ENCODE peak calls at places on chromosomes 7 and 10, in six cellular contexts. G is OCI-LY7, V is H9, E is GM23248, C is IMR-90, J is fibroblast of lung. D is an unnamed sample.

GRCh38 chr10:111598433-111599059 is 521.7 kb downstream of the ADRA2A start:
- DNase-seq in G (peak; percentile 55), V (peak; percentile 75), E (peak; percentile 79), C (peak; percentile 31), J (peak; percentile 41), D (peak; percentile 29)

GRCh38 chr10:22379059-22379458 is 33.8 kb downstream of the SPAG6 start:
- DNase-seq in G (peak; percentile 53), V (no peak), E (no peak), C (no peak), J (no peak), D (no peak)

GRCh38 chr7:122038904-122039303 is 105.1 kb downstream of the AASS start:
- DNase-seq in G (no peak), V (no peak), E (peak; percentile 1), C (peak; percentile 4), J (peak; percentile 64), D (peak; percentile 14)

GRCh38 chr10:1672001-1672781 is 65.1 kb downstream of the ADARB2 start:
- DNase-seq in G (no peak), V (no peak), E (no peak), C (no peak), J (no peak), D (no peak)

GRCh38 chr10:122176232-122176865 is 94.7 kb upstream of the BTBD16 start:
- DNase-seq in G (no peak), V (no peak), E (peak; percentile 43), C (peak; percentile 59), J (peak; percentile 53), D (no peak)

GRCh38 chr7:98511175-98511574 is 105.9 kb upstream of the NPTX2 start:
- DNase-seq in G (no peak), V (no peak), E (no peak), C (no peak), J (no peak), D (no peak)

GRCh38 chr7:33649476-33650441 is 255.6 kb upstream of the BMPER start:
- DNase-seq in G (no peak), V (no peak), E (peak; percentile 55), C (peak; percentile 68), J (no peak), D (no peak)

GRCh38 chr7:34296663-34297062 is 361.4 kb upstream of the NPSR1 start:
- DNase-seq in G (no peak), V (no peak), E (peak; percentile 81), C (peak; percentile 44), J (peak; percentile 82), D (no peak)

GRCh38 chr10:1047937-1048336 is 982 bp downstream of the IDI1 start:
- DNase-seq in G (peak; percentile 40), V (no peak), E (peak; percentile 51), C (no peak), J (no peak), D (no peak)

GRCh38 chr7:37945336-37945735 is 24.9 kb downstream of the EPDR1 start:
- DNase-seq in G (no peak), V (no peak), E (no peak), C (no peak), J (peak; percentile 84), D (no peak)

GRCh38 chr10:122236690-122237306 is 34.3 kb upstream of the BTBD16 start:
- DNase-seq in G (no peak), V (no peak), E (no peak), C (no peak), J (no peak), D (peak; percentile 73)

GRCh38 chr10:122190553-122190952 is 80.5 kb upstream of the BTBD16 start:
- DNase-seq in G (no peak), V (no peak), E (peak; percentile 17), C (no peak), J (no peak), D (peak; percentile 24)

GRCh38 chr7:64494912-64495461 is 67.9 kb downstream of the ZNF680 start:
- DNase-seq in G (no peak), V (no peak), E (peak; percentile 56), C (no peak), J (no peak), D (no peak)

GRCh38 chr7:51138121-51139085 is 178.2 kb downstream of the COBL start:
- DNase-seq in G (no peak), V (no peak), E (no peak), C (no peak), J (peak; percentile 8), D (no peak)

GRCh38 chr7:51141451-51141971 is 175.1 kb downstream of the COBL start:
- DNase-seq in G (peak; percentile 7), V (no peak), E (peak; percentile 77), C (peak; percentile 35), J (peak; percentile 39), D (peak; percentile 60)

GRCh38 chr7:51140203-51140938 is 176.2 kb downstream of the COBL start:
- DNase-seq in G (no peak), V (no peak), E (no peak), C (no peak), J (no peak), D (no peak)

GRCh38 chr7:51142741-51143390 is 173.7 kb downstream of the COBL start:
- DNase-seq in G (no peak), V (no peak), E (no peak), C (no peak), J (no peak), D (no peak)

GRCh38 chr7:51139796-51140195 is 176.8 kb downstream of the COBL start:
- DNase-seq in G (no peak), V (no peak), E (no peak), C (no peak), J (peak; percentile 7), D (peak; percentile 71)
- H3K27ac ChIP-seq in G (no peak overlapping the region), V (no peak overlapping the region), E (no peak overlapping the region), C (no peak overlapping the region), J (no peak overlapping the region), D (peak overlapping the region; percentile 24)

DNA sequence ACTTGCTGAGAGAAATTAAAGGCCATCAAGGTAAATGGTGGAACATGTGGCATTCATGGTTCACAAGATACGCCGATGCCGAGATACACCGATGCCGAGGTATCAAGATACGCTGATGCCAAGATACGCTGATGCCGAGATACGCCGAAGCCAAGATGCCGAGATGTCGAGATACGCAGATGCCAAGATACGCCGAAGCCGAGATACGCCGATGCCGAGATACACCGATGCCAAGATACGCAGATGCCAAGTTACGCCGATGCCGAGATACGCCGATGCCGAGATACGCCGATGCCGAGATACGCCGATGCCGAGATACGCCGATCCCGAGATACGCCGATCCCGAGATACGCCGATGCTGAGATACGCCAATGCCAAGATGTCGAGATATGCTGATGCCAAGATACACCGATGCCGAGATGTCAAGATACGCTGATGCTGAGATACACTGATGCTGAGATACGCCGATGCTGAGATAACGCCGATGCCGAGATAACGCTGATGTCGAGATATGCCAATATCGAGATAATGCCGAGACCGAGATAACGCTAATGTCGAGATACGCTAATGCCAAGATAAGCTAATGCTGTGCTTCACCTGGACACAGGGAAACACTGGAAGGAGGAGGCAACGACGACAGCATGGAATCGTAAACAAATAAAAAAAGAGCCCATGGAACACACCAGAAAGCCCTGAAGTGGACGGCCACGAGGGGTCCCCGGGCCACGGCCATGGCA is 172.6 kb downstream of the MAD1L1 start:
- DNase-seq in G (no peak), V (no peak), E (no peak), C (no peak), J (no peak), D (no peak)
- H4K20me1 ChIP-seq in G (no peaks in the 10 kb centered on the region), V (peaks cover 2% of the 10 kb centered on the region), E (no peaks in the 10 kb centered on the region), C (peaks cover 5% of the 10 kb centered on the region), J (no peaks in the 10 kb centered on the region), D (no peaks in the 10 kb centered on the region)

GRCh38 chr10:73979428-73980407 is 18.2 kb upstream of the VCL start:
- DNase-seq in G (no peak), V (no peak), E (no peak), C (no peak), J (no peak), D (no peak)

GRCh38 chr10:73981812-73982211 is 16.1 kb upstream of the VCL start:
- DNase-seq in G (no peak), V (no peak), E (no peak), C (no peak), J (no peak), D (no peak)

GRCh38 chr10:73983096-73984047 is 14.5 kb upstream of the VCL start:
- DNase-seq in G (no peak), V (no peak), E (no peak), C (no peak), J (no peak), D (no peak)
- H3K4me1 ChIP-seq in G (peaks cover 14% of the 10 kb centered on the region), V (peaks cover 5% of the 10 kb centered on the region), E (no peaks in the 10 kb centered on the region), C (no peaks in the 10 kb centered on the region), J (no peaks in the 10 kb centered on the region), D (no peaks in the 10 kb centered on the region)

GRCh38 chr7:45366432-45366831 is 207.7 kb upstream of the ADCY1 start:
- DNase-seq in G (no peak), V (no peak), E (no peak), C (no peak), J (no peak), D (no peak)
- H3K27ac ChIP-seq in G (no peak overlapping the region), V (no peak overlapping the region), E (no peak overlapping the region), C (no peak overlapping the region), J (no peak overlapping the region), D (no peak overlapping the region)

DNA sequence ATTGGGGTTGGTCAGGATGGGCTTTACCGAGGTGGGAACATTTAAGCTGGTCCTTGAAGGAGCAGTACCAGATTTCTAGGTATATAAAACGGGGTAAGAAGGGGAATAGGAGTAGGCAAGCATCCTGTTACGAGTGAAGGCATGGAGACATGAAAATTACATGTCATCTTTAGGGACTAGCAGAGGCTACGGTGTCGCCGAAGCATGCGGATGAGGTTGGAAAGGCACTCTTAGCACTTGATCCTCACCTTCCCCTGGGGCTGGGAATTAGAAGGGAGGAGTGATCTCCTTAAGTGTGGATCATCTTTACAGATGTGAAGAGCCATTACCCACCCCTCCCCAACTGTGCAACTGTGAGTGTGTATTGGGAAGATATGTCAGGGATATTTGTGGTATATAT is 13.8 kb upstream of the ZRANB1 start:
- DNase-seq in G (no peak), V (no peak), E (no peak), C (no peak), J (no peak), D (no peak)
- H4K20me1 ChIP-seq in G (no peaks in the 10 kb centered on the region), V (no peaks in the 10 kb centered on the region), E (peaks cover 15% of the 10 kb centered on the region), C (peaks cover 89% of the 10 kb centered on the region), J (no peaks in the 10 kb centered on the region), D (peaks cover 8% of the 10 kb centered on the region)